ENCODE peak calls at places on chromosomes 12 and 14, in eight cellular contexts. One of them, this sample, is unnamed.
A peak's percentile ranks its signal among the peaks of the same experiment; 100 is the strongest.

GRCh38 chr14:75831455-75831854 is 150.3 kb downstream of the TGFB3 start:
- DNase-seq in HT-29: peak; percentile 69
- DNase-seq in cortex of kidney: no peak
- DNase-seq in HFF-Myc: peak; percentile 83
- DNase-seq in activated naive CD8-positive, alpha-beta T cell treated with anti-CD3 and anti-CD28 coated beads, Interleukin-2, amount 50 U/mL, for 16 hours: no peak
- DNase-seq in AG10803: peak; percentile 83
- DNase-seq in progenitor cell of endocrine pancreas: peak; percentile 38
- DNase-seq in IMR-90: peak; percentile 76
- DNase-seq in this sample: no peak

GRCh38 chr12:92224685-92225331 is 79.2 kb upstream of the BTG1 start:
- DNase-seq in activated naive CD8-positive, alpha-beta T cell treated with anti-CD3 and anti-CD28 coated beads, Interleukin-2, amount 50 U/mL, for 16 hours: no peak
- DNase-seq in AG10803: peak; percentile 34
- DNase-seq in HT-29: no peak
- DNase-seq in progenitor cell of endocrine pancreas: no peak
- DNase-seq in IMR-90: peak; percentile 71
- DNase-seq in cortex of kidney: no peak
- DNase-seq in HFF-Myc: no peak
- DNase-seq in this sample: no peak

GRCh38 chr12:82090188-82090587 is 268.0 kb downstream of the CCDC59 start:
- DNase-seq in AG10803: no peak
- DNase-seq in progenitor cell of endocrine pancreas: no peak
- DNase-seq in activated naive CD8-positive, alpha-beta T cell treated with anti-CD3 and anti-CD28 coated beads, Interleukin-2, amount 50 U/mL, for 16 hours: no peak
- DNase-seq in cortex of kidney: no peak
- DNase-seq in HT-29: peak; percentile 11
- DNase-seq in IMR-90: no peak
- DNase-seq in HFF-Myc: no peak
- DNase-seq in this sample: no peak

GRCh38 chr12:12930633-12931032 is 21.3 kb downstream of the GPRC5D start:
- DNase-seq in progenitor cell of endocrine pancreas: no peak
- DNase-seq in cortex of kidney: no peak
- DNase-seq in HT-29: no peak
- DNase-seq in AG10803: no peak
- DNase-seq in IMR-90: no peak
- DNase-seq in HFF-Myc: no peak
- DNase-seq in activated naive CD8-positive, alpha-beta T cell treated with anti-CD3 and anti-CD28 coated beads, Interleukin-2, amount 50 U/mL, for 16 hours: no peak
- DNase-seq in this sample: no peak

GRCh38 chr14:31026076-31026394 is at the start of gene STRN3:
- DNase-seq in AG10803: no peak
- DNase-seq in HT-29: no peak
- DNase-seq in HFF-Myc: no peak
- DNase-seq in progenitor cell of endocrine pancreas: no peak
- DNase-seq in cortex of kidney: no peak
- DNase-seq in IMR-90: no peak
- DNase-seq in activated naive CD8-positive, alpha-beta T cell treated with anti-CD3 and anti-CD28 coated beads, Interleukin-2, amount 50 U/mL, for 16 hours: no peak
- DNase-seq in this sample: no peak

GRCh38 chr12:108798551-108799221 is 58.7 kb downstream of the SSH1 start:
- DNase-seq in cortex of kidney: no peak
- DNase-seq in HFF-Myc: no peak
- DNase-seq in activated naive CD8-positive, alpha-beta T cell treated with anti-CD3 and anti-CD28 coated beads, Interleukin-2, amount 50 U/mL, for 16 hours: no peak
- DNase-seq in HT-29: no peak
- DNase-seq in IMR-90: peak; percentile 86
- DNase-seq in progenitor cell of endocrine pancreas: no peak
- DNase-seq in AG10803: peak; percentile 64
- DNase-seq in this sample: no peak

GRCh38 chr12:96912943-96913342 is 5.9 kb downstream of the NEDD1 start:
- DNase-seq in HT-29: no peak
- DNase-seq in IMR-90: no peak
- DNase-seq in AG10803: no peak
- DNase-seq in progenitor cell of endocrine pancreas: no peak
- DNase-seq in HFF-Myc: no peak
- DNase-seq in activated naive CD8-positive, alpha-beta T cell treated with anti-CD3 and anti-CD28 coated beads, Interleukin-2, amount 50 U/mL, for 16 hours: no peak
- DNase-seq in cortex of kidney: no peak
- DNase-seq in this sample: no peak

GRCh38 chr12:15801770-15802393 is 12.7 kb upstream of the EPS8 start:
- DNase-seq in progenitor cell of endocrine pancreas: no peak
- DNase-seq in HT-29: no peak
- DNase-seq in cortex of kidney: no peak
- DNase-seq in HFF-Myc: no peak
- DNase-seq in IMR-90: peak; percentile 85
- DNase-seq in activated naive CD8-positive, alpha-beta T cell treated with anti-CD3 and anti-CD28 coated beads, Interleukin-2, amount 50 U/mL, for 16 hours: no peak
- DNase-seq in AG10803: no peak
- DNase-seq in this sample: no peak

GRCh38 chr14:37436519-37436918 is 158.5 kb downstream of the FOXA1 start:
- DNase-seq in HT-29: peak; percentile 74
- DNase-seq in HFF-Myc: no peak
- DNase-seq in AG10803: no peak
- DNase-seq in cortex of kidney: no peak
- DNase-seq in IMR-90: no peak
- DNase-seq in activated naive CD8-positive, alpha-beta T cell treated with anti-CD3 and anti-CD28 coated beads, Interleukin-2, amount 50 U/mL, for 16 hours: no peak
- DNase-seq in progenitor cell of endocrine pancreas: no peak
- DNase-seq in this sample: no peak

GRCh38 chr12:44847888-44848770 is 28.0 kb downstream of the NELL2 start:
- DNase-seq in activated naive CD8-positive, alpha-beta T cell treated with anti-CD3 and anti-CD28 coated beads, Interleukin-2, amount 50 U/mL, for 16 hours: peak; percentile 36
- DNase-seq in AG10803: no peak
- DNase-seq in IMR-90: no peak
- DNase-seq in HFF-Myc: no peak
- DNase-seq in progenitor cell of endocrine pancreas: no peak
- DNase-seq in HT-29: no peak
- DNase-seq in cortex of kidney: no peak
- DNase-seq in this sample: no peak

GRCh38 chr12:114667669-114668150 is 16.3 kb downstream of the TBX3 start:
- DNase-seq in IMR-90: no peak
- DNase-seq in activated naive CD8-positive, alpha-beta T cell treated with anti-CD3 and anti-CD28 coated beads, Interleukin-2, amount 50 U/mL, for 16 hours: no peak
- DNase-seq in AG10803: no peak
- DNase-seq in HFF-Myc: no peak
- DNase-seq in progenitor cell of endocrine pancreas: no peak
- DNase-seq in cortex of kidney: no peak
- DNase-seq in HT-29: no peak
- DNase-seq in this sample: no peak

This sample was measured in thoracic aorta.